ENCODE peak calls at places on chromosomes 6 and 20, in four cellular contexts. O, W, B and S are unnamed samples.

GRCh38 chr6:144317736-144318135 is 32.6 kb downstream of the UTRN start:
- DNase-seq in B (no peak), W (peak; percentile 41), O (no peak), S (no peak)

GRCh38 chr6:38187285-38187684 is 367.8 kb downstream of the ZFAND3 start:
- DNase-seq in W (no peak), O (no peak), B (no peak), S (no peak)

GRCh38 chr6:45445749-45446454 is 68.2 kb upstream of the SUPT3H start:
- DNase-seq in W (peak; percentile 99), O (no peak), B (peak; percentile 97), S (peak; percentile 5)

GRCh38 chr6:132813173-132813856 is 1.1 kb upstream of the RPS12 start:
- DNase-seq in B (peak; percentile 64), W (no peak), O (no peak), S (no peak)

GRCh38 chr20:58511364-58511763 is 3.8 kb downstream of the APCDD1L start:
- DNase-seq in O (no peak), W (peak; percentile 83), B (peak; percentile 82), S (no peak)

GRCh38 chr6:170024940-170025339 is 265.9 kb downstream of the DLL1 start:
- DNase-seq in B (no peak), W (peak; percentile 58), O (no peak), S (no peak)

GRCh38 chr20:33415948-33416347 is 14.6 kb upstream of the CDK5RAP1 start:
- DNase-seq in B (peak; percentile 47), O (peak; percentile 9), W (peak; percentile 35), S (peak; percentile 4)

GRCh38 chr6:137155830-137156229 is 17.6 kb downstream of the IL22RA2 start:
- DNase-seq in O (no peak), W (no peak), B (peak; percentile 34), S (no peak)

GRCh38 chr6:88492824-88493223 is 326.7 kb upstream of the CNR1 start:
- DNase-seq in B (peak; percentile 14), W (peak; percentile 28), O (no peak), S (no peak)

GRCh38 chr6:17585766-17586502 is 14.2 kb upstream of the FAM8A1 start:
- DNase-seq in W (no peak), O (no peak), B (peak; percentile 45), S (no peak)

GRCh38 chr6:28474441-28475219 is 31.3 kb upstream of the ZSCAN23 start:
- DNase-seq in W (peak; percentile 92), O (peak; percentile 54), B (peak; percentile 65), S (peak; percentile 79)

GRCh38 chr6:133590814-133591213 is 298.1 kb upstream of the TCF21 start:
- DNase-seq in W (peak; percentile 41), B (no peak), O (no peak), S (no peak)

GRCh38 chr6:46626976-46627375 is 25.6 kb downstream of the CYP39A1 start:
- DNase-seq in W (no peak), O (no peak), B (no peak), S (no peak)

GRCh38 chr6:43837501-43837900 is 67.5 kb downstream of the VEGFA start:
- DNase-seq in B (no peak), O (no peak), W (no peak), S (no peak)

GRCh38 chr20:41161886-41162285 is 24.5 kb downstream of the PLCG1 start:
- DNase-seq in B (no peak), O (no peak), W (no peak), S (no peak)
- H3K36me3 ChIP-seq in B (peaks cover 65% of the 10 kb centered on the region), O (peaks cover 49% of the 10 kb centered on the region), W (peaks cover 70% of the 10 kb centered on the region), S (peaks cover 99% of the 10 kb centered on the region)

DNA sequence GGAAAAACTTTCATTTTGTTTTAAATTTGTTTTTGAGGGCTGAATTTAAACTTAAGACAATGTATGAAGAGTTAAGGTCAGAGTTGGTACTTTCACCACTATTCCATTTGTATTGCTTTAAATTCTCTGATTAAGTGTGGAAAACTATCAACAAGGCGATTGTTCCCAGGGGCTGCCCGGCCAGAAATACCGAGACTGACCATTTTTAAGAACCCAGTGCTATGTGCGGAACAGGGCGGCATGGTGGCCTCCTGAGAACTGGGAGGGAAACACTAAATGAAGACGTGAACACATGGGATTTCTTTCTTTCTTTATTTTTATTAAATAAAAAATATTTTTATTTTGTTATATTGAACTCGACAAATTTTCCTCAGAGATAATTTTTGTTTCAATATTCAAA is 221.2 kb upstream of the QKI start:
- DNase-seq in B (no peak), W (no peak), O (no peak), S (no peak)
- H3K4ac ChIP-seq in B (no peak overlapping the region), W (no peak overlapping the region), O (no peak overlapping the region), S (no peak overlapping the region)

GRCh38 chr6:33776764-33777163 is 12.2 kb downstream of the LEMD2 start:
- DNase-seq in B (no peak), W (no peak), O (no peak), S (no peak)

GRCh38 chr6:33774774-33775173 is 14.2 kb downstream of the LEMD2 start:
- DNase-seq in B (no peak), O (no peak), W (no peak), S (no peak)

GRCh38 chr6:33778475-33779121 is 10.3 kb downstream of the LEMD2 start:
- DNase-seq in B (no peak), W (no peak), O (no peak), S (no peak)

GRCh38 chr6:33777716-33778474 is 11.0 kb downstream of the LEMD2 start:
- DNase-seq in W (no peak), B (no peak), O (no peak), S (no peak)

DNA sequence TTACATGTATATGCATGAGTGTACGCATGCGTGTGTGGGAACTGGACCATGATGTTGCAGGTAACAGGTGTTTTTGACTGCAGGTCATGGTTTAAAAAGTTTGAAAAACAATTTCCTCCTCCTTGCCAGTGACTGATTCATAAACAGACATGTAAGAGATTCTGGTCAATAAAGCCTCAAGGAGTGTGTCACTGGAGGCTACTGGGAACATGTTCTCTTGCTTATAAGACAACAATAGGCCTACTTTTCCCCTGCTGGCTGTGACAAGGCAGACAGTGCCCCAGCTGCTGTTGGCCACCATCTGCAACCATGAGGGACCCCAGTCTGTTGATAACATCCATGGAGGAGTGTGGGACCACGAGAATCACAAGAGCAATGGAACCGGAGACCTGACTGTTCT is 12.7 kb downstream of the LEMD2 start:
- DNase-seq in O (no peak), B (no peak), W (no peak), S (no peak)
- H3K36me3 ChIP-seq in O (peaks cover 31% of the 10 kb centered on the region), B (peaks cover 74% of the 10 kb centered on the region), W (peaks cover 78% of the 10 kb centered on the region), S (peaks cover 57% of the 10 kb centered on the region)

GRCh38 chr6:154246723-154247118 is 109.9 kb downstream of the IPCEF1 start:
- DNase-seq in W (no peak), O (no peak), B (no peak), S (no peak)
- H3K4ac ChIP-seq in W (no peak overlapping the region), O (no peak overlapping the region), B (no peak overlapping the region), S (no peak overlapping the region)

GRCh38 chr20:4483481-4483880 is 238.2 kb upstream of the PRND start:
- DNase-seq in B (peak; percentile 49), O (no peak), W (peak; percentile 69), S (no peak)

GRCh38 chr20:4482378-4482777 is 239.3 kb upstream of the PRND start:
- DNase-seq in W (no peak), B (no peak), O (no peak), S (no peak)

GRCh38 chr20:4488407-4489339 is 233.0 kb upstream of the PRND start:
- DNase-seq in O (no peak), B (peak; percentile 36), W (peak; percentile 85), S (no peak)

GRCh38 chr20:4483961-4484360 is 237.7 kb upstream of the PRND start:
- DNase-seq in O (no peak), W (no peak), B (no peak), S (no peak)

DNA sequence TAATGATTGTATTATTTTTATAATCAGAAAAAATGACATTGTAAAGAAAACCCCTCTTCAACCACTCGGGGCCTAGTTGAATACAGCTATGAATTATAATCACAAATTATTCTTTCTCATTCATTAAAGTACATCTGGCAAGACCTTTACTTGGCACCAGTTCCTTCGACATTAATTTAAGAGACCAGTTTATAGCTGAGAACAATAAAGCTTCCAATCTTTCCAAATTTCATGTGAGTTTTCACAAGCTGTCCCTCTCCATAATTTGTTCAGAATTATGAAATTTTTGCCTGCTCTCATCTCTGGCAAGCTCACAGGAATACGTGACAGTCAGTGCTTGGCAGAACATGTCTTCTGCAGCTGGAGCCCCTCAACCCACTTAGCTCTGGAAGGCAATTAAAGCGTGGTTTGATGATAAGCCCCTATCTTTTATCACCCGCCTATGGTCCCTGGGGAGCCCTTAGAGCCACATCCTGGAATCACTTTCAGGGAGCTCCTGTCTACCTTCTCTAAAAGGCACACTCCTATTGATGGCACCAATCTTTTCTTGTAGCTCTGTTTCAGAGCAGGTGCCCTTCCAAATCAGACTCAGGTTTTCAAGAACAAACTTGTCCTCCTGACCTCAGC is 237.2 kb upstream of the PRND start:
- DNase-seq in B (no peak), O (no peak), W (no peak), S (no peak)
- H3K36me3 ChIP-seq in B (no peaks in the 10 kb centered on the region), O (no peaks in the 10 kb centered on the region), W (no peaks in the 10 kb centered on the region), S (no peaks in the 10 kb centered on the region)

DNA sequence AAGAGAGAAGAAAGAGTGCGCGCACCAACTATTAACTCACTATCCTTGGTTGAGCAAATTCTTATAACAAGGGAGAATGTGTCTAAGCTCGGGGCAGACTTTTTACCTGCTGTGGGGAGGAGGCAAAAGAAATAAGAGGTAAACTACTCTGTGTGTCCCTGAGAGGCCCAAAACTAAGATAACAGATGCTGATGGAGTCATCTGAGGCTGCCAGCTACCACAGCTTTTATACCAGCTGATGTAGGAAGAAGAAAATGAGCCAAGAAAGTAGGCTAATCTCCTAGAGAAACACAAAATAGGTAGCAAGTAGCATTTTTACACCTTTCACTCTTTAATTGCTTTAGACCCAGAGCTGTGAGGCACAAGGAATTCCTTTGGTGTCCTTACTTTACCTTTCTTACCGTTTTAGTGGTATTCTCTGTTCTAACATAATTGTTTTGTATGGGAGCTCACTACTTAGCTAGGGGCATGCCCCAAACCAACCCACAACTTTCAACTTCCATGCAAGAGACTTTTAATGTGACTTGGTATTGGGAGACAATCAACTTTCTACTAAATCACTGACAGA is 27.8 kb upstream of the PIM1 start:
- DNase-seq in W (peak; percentile 32), B (no peak), O (no peak), S (no peak)
- H3K4ac ChIP-seq in W (peak overlapping the region; percentile 88), B (no peak overlapping the region), O (peak overlapping the region; percentile 45), S (no peak overlapping the region)

GRCh38 chr20:46388201-46388836 is 18.1 kb downstream of the ELMO2 start:
- DNase-seq in O (no peak), W (no peak), B (no peak), S (no peak)
- H3K36me3 ChIP-seq in O (peaks cover 17% of the 10 kb centered on the region), W (peaks cover 60% of the 10 kb centered on the region), B (peaks cover 22% of the 10 kb centered on the region), S (peaks cover 44% of the 10 kb centered on the region)

DNA sequence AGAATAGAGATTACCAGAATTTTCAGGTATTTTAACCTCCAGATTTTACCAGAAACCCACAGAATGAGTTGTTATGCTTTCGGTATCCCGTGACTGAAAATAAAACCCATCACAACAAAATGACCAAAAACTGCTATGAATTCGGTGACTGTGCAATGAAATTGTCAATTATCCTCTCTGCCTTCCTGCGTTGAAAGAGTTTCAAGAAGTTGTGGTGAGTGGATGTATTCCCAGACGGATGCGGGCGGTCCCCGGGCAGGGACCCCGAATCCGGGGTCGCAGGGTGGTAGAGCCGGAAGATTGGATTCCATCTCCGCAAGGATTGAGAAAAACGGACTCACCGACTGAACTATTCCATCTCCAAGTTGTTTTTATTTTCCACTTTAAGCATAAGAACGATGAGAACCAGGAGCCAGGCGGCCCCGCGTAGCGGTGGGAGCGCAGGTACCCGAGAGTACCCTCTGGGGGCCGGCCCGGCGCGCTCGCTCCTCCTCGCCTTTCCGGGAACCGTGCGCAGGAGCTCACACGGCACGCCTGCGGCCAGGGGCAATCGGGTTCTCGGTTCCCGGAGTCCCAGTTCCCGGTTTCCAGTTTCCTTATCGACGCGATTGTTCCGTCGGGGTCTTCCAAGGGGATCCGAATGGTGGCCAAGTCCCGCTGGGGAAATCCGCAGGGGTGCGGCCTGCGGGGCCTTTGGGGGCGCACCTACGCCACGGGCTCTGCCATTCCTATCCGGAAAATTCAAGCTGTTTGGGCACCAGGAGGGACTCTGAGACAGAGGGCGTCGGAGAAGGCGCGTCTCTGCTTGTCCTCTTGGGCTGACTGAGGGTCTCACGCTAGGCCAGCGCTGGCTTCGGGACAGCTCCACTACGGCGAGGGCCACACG is 104.9 kb upstream of the PRDM1 start:
- DNase-seq in B (no peak), W (no peak), O (no peak), S (no peak)
- H3K4ac ChIP-seq in B (no peak overlapping the region), W (no peak overlapping the region), O (no peak overlapping the region), S (no peak overlapping the region)